ENCODE peak calls at places on chromosomes 2 and 18, in four cellular contexts. H is IMR-90, Z is H9, X is H1. B is an unnamed sample.

GRCh38 chr2:8684421-8684884 is 2.6 kb downstream of the ID2 start:
- DNase-seq in H (peak), Z (no peak), X (no peak), B (peak)

GRCh38 chr2:215277942-215278341 is 33.9 kb upstream of the ATIC start:
- DNase-seq in H (no peak), Z (no peak), X (no peak), B (no peak)

GRCh38 chr2:14557111-14557510 is 75.4 kb upstream of the LRATD1 start:
- DNase-seq in H (no peak), Z (no peak), X (no peak), B (no peak)

GRCh38 chr2:203871371-203871983 is 3.9 kb downstream of the CTLA4 start:
- DNase-seq in H (no peak), Z (no peak), X (no peak), B (no peak)

GRCh38 chr2:48400553-48401179 is 129.3 kb upstream of the STON1 start:
- DNase-seq in H (no peak), Z (no peak), X (no peak), B (no peak)

GRCh38 chr2:201452058-201452736 is 657 bp downstream of the STRADB start:
- DNase-seq in H (no peak), Z (no peak), X (no peak), B (no peak)

GRCh38 chr2:32838949-32839348 is 107.8 kb upstream of the LTBP1 start:
- DNase-seq in H (no peak), Z (no peak), X (no peak), B (no peak)

GRCh38 chr2:143936758-143937562 is 583.0 kb downstream of the ZEB2 start:
- DNase-seq in H (peak), Z (peak), X (peak), B (peak)

GRCh38 chr2:74567862-74568261 is 13.3 kb downstream of the DOK1 start:
- DNase-seq in H (peak), Z (no peak), X (no peak), B (no peak)

GRCh38 chr2:166411473-166412230 is 35.9 kb upstream of the SCN9A start:
- DNase-seq in H (peak), Z (no peak), X (no peak), B (peak)

GRCh38 chr2:168851674-168852320 is 38.4 kb downstream of the SPC25 start:
- DNase-seq in H (peak), Z (no peak), X (no peak), B (no peak)

GRCh38 chr2:36389081-36389480 is 33.5 kb downstream of the CRIM1 start:
- DNase-seq in H (peak), Z (no peak), X (no peak), B (peak)

GRCh38 chr2:64586054-64586453 is 61.9 kb downstream of the AFTPH start:
- DNase-seq in H (no peak), Z (no peak), X (no peak), B (no peak)

GRCh38 chr2:208363485-208363884 is 43.1 kb upstream of the PTH2R start:
- DNase-seq in H (peak), Z (no peak), X (no peak), B (no peak)

GRCh38 chr2:263774-264492 is at the start of gene SH3YL1:
- DNase-seq in H (no peak), Z (peak), X (no peak), B (peak)

DNA sequence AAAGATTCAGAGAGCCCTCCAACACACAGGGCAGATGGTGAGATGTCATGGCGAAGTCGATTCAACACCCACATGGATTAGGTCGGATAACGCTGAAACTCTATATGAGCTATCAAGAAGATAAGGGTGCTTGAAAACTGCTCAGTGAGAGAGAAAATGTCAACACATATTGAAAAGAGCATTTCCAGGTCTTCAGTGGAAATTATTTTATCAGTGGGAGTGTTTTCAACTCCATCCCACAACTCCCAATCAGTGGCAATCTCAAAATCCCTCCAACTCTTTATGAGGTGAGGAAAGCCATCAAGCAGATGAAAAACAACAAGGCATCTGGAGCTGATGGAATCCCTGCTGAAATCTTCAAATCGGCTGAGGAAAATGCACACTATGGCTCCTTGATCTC is 104.5 kb upstream of the KLHL14 start:
- DNase-seq in H (no peak), Z (no peak), X (no peak), B (no peak)
- H3K56ac ChIP-seq in H (no peak), Z (no peak), X (no peak), B (no peak)

GRCh38 chr18:10027031-10027430 is 113.2 kb downstream of the VAPA start:
- DNase-seq in H (no peak), Z (no peak), X (no peak), B (no peak)

GRCh38 chr18:10025756-10026290 is 112.0 kb downstream of the VAPA start:
- DNase-seq in H (no peak), Z (no peak), X (no peak), B (no peak)

GRCh38 chr18:10029711-10030110 is 115.9 kb downstream of the VAPA start:
- DNase-seq in H (no peak), Z (no peak), X (no peak), B (no peak)

GRCh38 chr18:10023853-10024638 is 110.2 kb downstream of the VAPA start:
- DNase-seq in H (no peak), Z (no peak), X (no peak), B (no peak)

GRCh38 chr18:10027461-10027860 is 113.6 kb downstream of the VAPA start:
- DNase-seq in H (no peak), Z (no peak), X (no peak), B (no peak)
- H3K56ac ChIP-seq in H (no peak), Z (no peak), X (no peak), B (no peak)

GRCh38 chr2:240620859-240621258 is 4.4 kb upstream of the GPR35 start:
- DNase-seq in H (no peak), Z (no peak), X (no peak), B (no peak)
- H3K56ac ChIP-seq in H (no peak), Z (no peak), X (no peak), B (no peak)

DNA sequence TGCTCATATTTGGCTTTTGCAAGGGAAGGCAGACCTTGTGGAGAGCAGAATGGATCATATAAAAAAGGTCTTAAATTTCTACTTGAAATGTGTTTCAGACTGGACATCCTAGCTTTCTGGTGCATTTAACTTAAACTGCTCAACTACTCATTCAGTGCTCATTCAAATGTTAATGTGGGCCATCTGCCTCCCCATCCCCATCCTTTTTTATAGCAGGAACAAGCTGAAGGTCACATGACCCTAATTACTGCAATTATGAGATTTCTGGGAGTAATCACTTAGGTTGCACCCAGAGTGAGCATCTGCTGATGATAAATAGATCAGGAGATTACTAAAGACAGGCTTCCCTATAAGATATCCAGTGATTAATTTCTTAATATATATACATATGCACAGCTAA is 96.1 kb downstream of the MAP2 start:
- DNase-seq in H (no peak), Z (no peak), X (no peak), B (no peak)
- H3K56ac ChIP-seq in H (no peak), Z (no peak), X (no peak), B (no peak)

B was measured in mesendoderm.